ENCODE peak calls at places on chromosomes 5 and 9, in four cellular contexts. D, Z, S and L are unnamed samples.

GRCh38 chr5:164188733-164189148 is 683.3 kb downstream of the MAT2B start:
- DNase-seq in Z (no peak), D (no peak), S (peak), L (no peak)

GRCh38 chr5:97094579-97095317 is 47.7 kb downstream of the LIX1 start:
- DNase-seq in S (no peak), D (no peak), Z (no peak), L (no peak)

GRCh38 chr9:123825337-123825736 is 104.6 kb downstream of the DENND1A start:
- DNase-seq in D (no peak), Z (peak), S (peak), L (no peak)

GRCh38 chr9:6910032-6910431 is 152.3 kb downstream of the KDM4C start:
- DNase-seq in Z (no peak), S (no peak), D (no peak), L (no peak)

GRCh38 chr9:93681316-93682154 is 105.2 kb downstream of the PHF2 start:
- DNase-seq in D (peak), Z (no peak), S (peak), L (peak)

GRCh38 chr9:6997330-6997729 is 239.6 kb downstream of the KDM4C start:
- DNase-seq in D (no peak), Z (no peak), S (no peak), L (no peak)

GRCh38 chr9:131781069-131781468 is 41.2 kb upstream of the RAPGEF1 start:
- DNase-seq in Z (no peak), S (no peak), D (no peak), L (no peak)

GRCh38 chr5:119785057-119785456 is 155.7 kb downstream of the FAM170A start:
- DNase-seq in D (no peak), Z (no peak), S (no peak), L (peak)

GRCh38 chr5:56314536-56314935 is 81.4 kb upstream of the ANKRD55 start:
- DNase-seq in S (peak), Z (peak), D (no peak), L (no peak)

GRCh38 chr5:147727200-147727599 is 55.3 kb downstream of the JAKMIP2 start:
- DNase-seq in S (no peak), D (no peak), Z (no peak), L (no peak)

GRCh38 chr9:137807721-137808703 is 69.6 kb upstream of the CACNA1B start:
- DNase-seq in S (no peak), D (no peak), Z (no peak), L (no peak)

GRCh38 chr5:163705983-163706771 is 200.8 kb downstream of the MAT2B start:
- DNase-seq in Z (no peak), S (no peak), D (no peak), L (no peak)

GRCh38 chr5:71597001-71597400 is 9.9 kb downstream of the MCCC2 start:
- DNase-seq in D (no peak), S (no peak), Z (no peak), L (no peak)

DNA sequence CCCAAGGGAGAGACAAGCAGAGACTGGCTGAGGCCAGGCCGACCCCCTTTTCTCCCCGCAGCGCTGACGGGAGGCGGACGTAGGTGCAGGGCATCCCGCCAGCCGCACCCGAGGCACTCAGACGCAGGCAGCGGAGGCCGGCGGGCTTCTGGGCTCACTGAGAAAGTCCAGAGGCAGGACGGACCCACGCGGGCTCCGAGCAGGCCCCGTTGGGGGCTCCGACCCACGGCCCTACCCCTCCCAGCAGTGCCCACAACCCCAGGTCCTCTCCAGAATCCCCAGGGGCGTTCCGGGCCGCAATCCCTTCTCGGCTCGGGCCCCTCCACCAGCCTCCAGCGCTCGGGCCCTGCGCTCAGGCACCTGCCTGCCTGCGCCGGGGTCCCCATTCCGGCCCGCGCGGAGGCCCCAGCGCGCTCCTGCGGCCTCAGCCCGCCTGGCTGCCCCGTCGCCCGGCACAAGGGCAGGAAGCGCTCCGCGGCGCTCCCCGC is 501 bp downstream of the MTMR12 start:
- DNase-seq in Z (peak), D (peak), S (no peak), L (peak)
- TF ChIP-seq POLR2A in Z (no peak), D (peak), S (no peak), L (peak)

GRCh38 chr9:133499130-133499891 is 20.4 kb upstream of the SLC2A6 start:
- DNase-seq in S (peak), Z (no peak), D (no peak), L (no peak)
- TF ChIP-seq POLR2AphosphoS5 in S (no peak), Z (no peak), D (no peak), L (no peak)

GRCh38 chr5:148979104-148979723 is 83.6 kb downstream of the SH3TC2 start:
- DNase-seq in D (no peak), S (no peak), Z (no peak), L (peak)
- TF ChIP-seq POLR2A in D (no peak), S (no peak), Z (no peak), L (no peak)

DNA sequence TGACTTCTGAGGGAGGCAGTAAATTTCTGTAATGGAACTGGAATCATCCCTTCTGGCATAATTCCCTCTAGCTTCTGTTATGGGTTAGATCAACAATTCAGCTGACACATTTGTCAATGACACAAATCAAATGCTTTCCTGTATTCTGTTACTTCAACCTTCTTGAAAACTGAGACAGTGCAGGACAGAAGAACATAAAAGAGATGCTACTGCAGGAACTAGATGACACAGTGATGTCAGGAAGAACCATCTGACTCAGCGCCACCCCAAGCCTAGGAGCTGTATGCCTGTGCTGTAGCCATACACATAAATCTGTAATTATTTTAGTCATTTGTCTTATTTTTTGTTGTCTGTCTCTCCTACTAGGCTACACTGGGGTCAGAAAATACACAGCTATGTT is 18.2 kb upstream of the CEP120 start:
- DNase-seq in Z (no peak), D (no peak), S (no peak), L (no peak)
- TF ChIP-seq POLR2AphosphoS5 in Z (no peak), D (no peak), S (no peak), L (no peak)

GRCh38 chr9:5488616-5489015 is 21.7 kb upstream of the PDCD1LG2 start:
- DNase-seq in S (no peak), D (no peak), Z (no peak), L (no peak)

GRCh38 chr9:5489630-5490484 is 20.5 kb upstream of the PDCD1LG2 start:
- DNase-seq in D (no peak), S (no peak), Z (no peak), L (no peak)

GRCh38 chr9:5492965-5493364 is 17.4 kb upstream of the PDCD1LG2 start:
- DNase-seq in S (peak), Z (no peak), D (no peak), L (no peak)

GRCh38 chr9:5499157-5499556 is 11.2 kb upstream of the PDCD1LG2 start:
- DNase-seq in S (no peak), Z (no peak), D (no peak), L (no peak)

GRCh38 chr9:5493597-5494511 is 16.5 kb upstream of the PDCD1LG2 start:
- DNase-seq in Z (peak), D (no peak), S (no peak), L (no peak)
- TF ChIP-seq POLR2A in Z (no peak), D (no peak), S (no peak), L (no peak)

DNA sequence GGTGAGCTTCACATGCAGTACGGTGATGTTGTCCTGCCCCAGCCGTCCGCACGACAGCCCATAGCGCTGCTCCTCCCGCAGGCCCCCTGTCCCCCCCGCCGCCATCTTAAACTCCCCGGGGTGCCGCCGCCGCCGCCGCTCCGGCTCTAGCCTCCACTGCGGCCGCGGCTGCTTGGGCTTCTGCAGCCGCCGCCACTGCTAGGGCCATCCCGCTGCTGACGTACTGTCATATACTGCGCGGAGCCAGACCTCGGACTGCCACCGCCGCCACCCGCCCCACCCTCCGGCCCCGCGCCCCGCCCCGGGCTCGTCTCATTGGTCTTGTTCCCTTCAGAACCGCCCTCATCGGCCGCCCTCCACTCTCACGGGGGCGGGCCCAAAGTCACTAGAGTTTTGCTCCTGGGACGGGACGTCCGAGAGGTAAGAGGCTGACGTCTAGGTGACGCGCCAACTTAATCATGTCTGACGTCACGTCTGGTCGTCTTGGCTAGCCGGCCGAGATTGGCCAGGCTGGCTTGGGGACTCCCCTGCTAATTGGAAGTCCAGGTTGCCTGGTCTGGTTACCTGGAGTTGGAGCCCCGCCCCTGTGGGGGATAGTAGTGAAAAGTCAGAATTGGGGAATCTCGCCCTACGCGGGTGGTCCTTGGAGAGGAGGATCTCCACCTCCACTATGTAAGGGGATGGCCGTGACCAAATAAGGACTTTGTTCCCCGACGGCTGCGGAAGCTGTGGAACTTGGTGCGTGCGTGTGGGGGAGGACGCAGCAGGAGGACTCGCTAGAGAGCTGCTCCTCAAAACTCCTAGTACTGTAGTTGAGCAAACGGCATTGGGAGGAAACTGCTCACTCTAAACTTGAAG is at the start of gene ELL2:
- DNase-seq in Z (peak), S (peak), D (peak), L (peak)
- TF ChIP-seq POLR2AphosphoS5 in Z (peak), S (peak), D (peak), L (peak)

GRCh38 chr9:127087411-127087810 is 35.0 kb downstream of the ANGPTL2 start:
- DNase-seq in Z (no peak), S (no peak), D (peak), L (no peak)
- TF ChIP-seq POLR2A in Z (no peak), S (no peak), D (no peak), L (no peak)

GRCh38 chr5:155885199-155885598 is 441.8 kb upstream of the SGCD start:
- DNase-seq in S (no peak), D (no peak), Z (no peak), L (no peak)
- TF ChIP-seq POLR2AphosphoS5 in S (no peak), D (no peak), Z (no peak), L (no peak)

DNA sequence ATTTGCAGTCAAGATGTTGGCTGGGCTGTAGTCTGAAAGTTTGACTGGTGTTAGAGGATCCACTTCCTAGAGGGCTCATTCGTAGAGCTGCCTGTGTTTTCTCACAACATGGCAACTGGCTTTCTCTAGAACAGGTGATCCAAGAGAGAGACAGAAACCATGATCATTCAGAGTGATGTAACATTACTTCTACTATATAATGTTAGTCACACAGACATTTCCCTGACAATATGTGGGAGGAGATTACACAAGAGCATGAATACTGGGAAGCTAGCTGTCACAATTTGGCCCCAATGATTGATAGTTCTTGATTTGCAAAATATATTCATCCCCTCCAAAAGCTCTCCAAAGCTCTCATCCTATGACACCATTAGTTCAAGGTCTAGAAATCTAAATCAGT is 10.9 kb upstream of the TMEM161B start:
- DNase-seq in S (no peak), D (no peak), Z (no peak), L (no peak)
- TF ChIP-seq POLR2A in S (no peak), D (no peak), Z (no peak), L (no peak)